ENCODE peak calls at places on chromosomes 12 and 14, in five cellular contexts. Z is K562, H is A549, I is HepG2, R is endothelial cell of umbilical vein. A is an unnamed sample.

GRCh38 chr12:132078190-132078589 is 65.9 kb downstream of the DDX51 start:
- DNase-seq in Z (no peak), H (no peak), I (no peak), R (peak; percentile 96), A (no peak)

GRCh38 chr14:67567654-67568053 is 32.4 kb downstream of the PIGH start:
- DNase-seq in Z (no peak), H (no peak), I (no peak), R (no peak), A (no peak)

GRCh38 chr12:46487567-46488131 is 115.1 kb upstream of the SLC38A2 start:
- DNase-seq in Z (no peak), H (no peak), I (no peak), R (no peak), A (peak; percentile 55)

GRCh38 chr12:14768823-14769405 is 34.4 kb downstream of the WBP11 start:
- DNase-seq in Z (no peak), H (peak; percentile 33), I (no peak), R (no peak), A (no peak)

GRCh38 chr12:56152756-56153137 is 360 bp downstream of the MYL6B start:
- DNase-seq in Z (no peak), H (no peak), I (no peak), R (no peak), A (no peak)

GRCh38 chr14:78782551-78782950 is 612.4 kb downstream of the NRXN3 start:
- DNase-seq in Z (no peak), H (no peak), I (no peak), R (no peak), A (no peak)

GRCh38 chr14:69999246-69999645 is 120.0 kb downstream of the SMOC1 start:
- DNase-seq in Z (no peak), H (peak; percentile 95), I (no peak), R (peak; percentile 77), A (no peak)

GRCh38 chr12:92244036-92244435 is 98.4 kb upstream of the BTG1 start:
- DNase-seq in Z (no peak), H (no peak), I (no peak), R (peak; percentile 74), A (no peak)

GRCh38 chr12:92414383-92415065 is 268.9 kb upstream of the BTG1 start:
- DNase-seq in Z (no peak), H (no peak), I (no peak), R (peak; percentile 7), A (no peak)

GRCh38 chr12:75868501-75868900 is 163.1 kb downstream of the PHLDA1 start:
- DNase-seq in Z (no peak), H (no peak), I (no peak), R (no peak), A (no peak)

GRCh38 chr12:2013527-2014223 is 9.4 kb upstream of the DCP1B start:
- DNase-seq in Z (no peak), H (no peak), I (no peak), R (peak; percentile 44), A (no peak)

GRCh38 chr14:49960453-49960852 is 67.6 kb downstream of the ARF6 start:
- DNase-seq in Z (no peak), H (no peak), I (no peak), R (no peak), A (peak; percentile 46)

GRCh38 chr14:58501214-58501816 is 73.8 kb downstream of the KIAA0586 start:
- DNase-seq in Z (peak; percentile 9), H (peak; percentile 80), I (peak; percentile 54), R (peak; percentile 67), A (peak; percentile 72)

GRCh38 chr14:77052281-77053044 is 24.0 kb upstream of the IRF2BPL start:
- DNase-seq in Z (no peak), H (no peak), I (no peak), R (no peak), A (no peak)

GRCh38 chr14:25049127-25049558 is 804 bp downstream of the STXBP6 start:
- DNase-seq in Z (no peak), H (no peak), I (no peak), R (no peak), A (no peak)

GRCh38 chr12:38386238-38386985 is 69.8 kb downstream of the ALG10B start:
- DNase-seq in Z (no peak), H (peak; percentile 13), I (no peak), R (no peak), A (peak; percentile 22)

GRCh38 chr14:24135834-24136683 is at the start of gene PSME1:
- DNase-seq in Z (peak; percentile 91), H (peak; percentile 86), I (peak; percentile 93), R (peak; percentile 92), A (peak; percentile 92)

GRCh38 chr12:4015225-4016076 is 142.3 kb upstream of the PARP11 start:
- DNase-seq in Z (no peak), H (no peak), I (peak; percentile 100), R (no peak), A (no peak)

GRCh38 chr12:851343-851742 is 98.2 kb downstream of the RAD52 start:
- DNase-seq in Z (no peak), H (no peak), I (no peak), R (peak; percentile 23), A (no peak)

GRCh38 chr14:64053694-64054669 is 201.2 kb downstream of the SYNE2 start:
- DNase-seq in Z (no peak), H (no peak), I (no peak), R (no peak), A (peak; percentile 14)

GRCh38 chr12:19547258-19547657 is 108.0 kb downstream of the AEBP2 start:
- DNase-seq in Z (no peak), H (no peak), I (no peak), R (peak; percentile 85), A (no peak)

GRCh38 chr12:6807170-6807569 is 14.5 kb upstream of the GPR162 start:
- DNase-seq in Z (no peak), H (no peak), I (no peak), R (no peak), A (no peak)

DNA sequence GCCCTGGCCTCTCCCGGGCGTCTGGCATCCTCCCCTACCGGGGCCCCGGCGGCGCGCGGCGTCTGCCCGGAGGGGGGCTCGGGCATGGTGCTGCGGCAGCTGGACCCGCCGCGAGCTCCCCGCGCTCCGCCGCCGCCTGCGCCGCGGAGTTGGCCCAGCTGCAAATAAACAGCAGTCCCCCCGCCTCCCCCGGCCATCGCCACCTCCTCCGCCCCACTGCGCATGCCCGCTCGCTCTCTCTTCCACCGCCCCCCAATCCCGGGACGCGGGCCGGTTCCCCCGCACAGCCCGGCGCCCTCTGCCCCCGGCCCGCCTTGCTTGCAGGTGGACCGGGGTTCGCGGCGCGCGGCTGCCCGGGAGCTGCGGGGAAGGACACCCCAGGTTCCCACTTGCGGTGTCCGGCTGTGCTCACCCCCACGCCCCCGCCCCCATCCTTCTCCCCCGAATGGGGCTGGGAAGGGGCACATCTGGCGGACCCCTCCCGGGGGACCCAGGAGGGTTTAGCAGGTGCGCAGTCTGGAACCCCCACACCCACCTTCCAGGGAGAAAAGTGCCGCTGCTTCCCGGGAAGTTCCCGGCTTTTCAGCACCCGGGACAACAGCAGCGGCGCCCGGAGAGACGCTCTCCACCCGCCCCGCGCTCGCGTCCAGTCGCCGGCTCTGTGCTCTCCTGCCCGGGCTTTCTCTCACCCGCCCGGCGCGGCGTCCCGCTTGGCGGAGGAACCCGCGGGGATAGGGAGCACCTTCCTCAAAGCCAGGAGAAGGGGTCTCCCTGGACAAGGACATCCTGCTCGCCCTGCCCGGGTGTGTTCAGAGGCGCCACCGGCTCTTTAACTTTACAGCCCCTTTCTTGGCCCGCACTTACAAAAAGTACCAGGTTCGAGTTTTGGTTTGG is at the start of gene TMTC1:
- DNase-seq in Z (no peak), H (no peak), I (no peak), R (peak; percentile 69), A (no peak)
- H3K4me3 ChIP-seq in Z (no peak within 1 kb of the TSS), H (peak within 1 kb of the TSS; percentile 78), I (peak within 1 kb of the TSS; percentile 54), R (peak within 1 kb of the TSS; percentile 71), A (no peak within 1 kb of the TSS)

DNA sequence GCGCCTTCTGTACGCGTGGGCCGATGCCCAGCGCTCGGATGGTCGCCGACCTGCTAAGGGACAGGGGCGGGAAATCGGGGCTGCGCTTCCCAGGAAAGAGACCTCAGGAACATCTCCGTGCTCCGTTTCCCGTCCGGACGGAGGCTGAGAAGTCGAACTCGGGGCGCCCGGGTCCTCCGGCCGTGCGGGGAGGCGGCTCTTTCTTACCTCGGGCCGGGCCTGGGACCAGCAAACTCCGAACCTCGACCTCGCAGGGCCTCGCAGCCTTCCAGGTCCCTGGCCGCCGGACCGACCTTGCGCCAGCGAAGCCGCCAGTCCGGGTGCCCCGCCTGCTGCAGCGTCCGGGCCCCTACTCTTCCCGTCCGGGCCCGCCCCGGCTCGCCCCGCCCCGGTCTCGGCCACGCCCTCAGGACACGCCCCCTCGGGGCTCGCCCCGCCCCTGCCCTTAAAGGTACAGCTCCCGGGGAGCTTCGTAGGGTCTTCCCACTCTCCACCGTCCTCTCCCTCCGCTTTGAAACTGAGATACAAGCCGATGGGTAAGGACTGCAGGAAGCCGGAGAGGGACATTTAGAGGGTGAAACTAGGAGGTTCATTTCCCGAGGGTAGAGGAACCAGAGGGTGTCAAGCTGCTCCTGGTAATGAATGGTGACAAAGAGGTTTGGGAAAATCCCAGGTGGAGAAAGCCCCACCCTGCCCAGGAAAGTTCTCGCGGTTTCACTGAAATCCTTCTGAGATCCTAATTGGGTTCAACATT is at the start of gene SLC8B1:
- DNase-seq in Z (peak; percentile 97), H (peak; percentile 83), I (peak; percentile 64), R (peak; percentile 75), A (peak; percentile 91)
- TF ChIP-seq MYC in Z (peak; percentile 10), H (no peak), I (peak; percentile 32), R (no peak), A (peak; percentile 53)

GRCh38 chr14:37600880-37601741 is 5.7 kb downstream of the TTC6 start:
- DNase-seq in Z (no peak), H (no peak), I (no peak), R (no peak), A (no peak)

GRCh38 chr14:37599527-37600368 is 4.3 kb downstream of the TTC6 start:
- DNase-seq in Z (no peak), H (no peak), I (no peak), R (no peak), A (no peak)

GRCh38 chr14:37598085-37598972 is 2.9 kb downstream of the TTC6 start:
- DNase-seq in Z (no peak), H (no peak), I (no peak), R (no peak), A (no peak)

GRCh38 chr14:37597538-37598084 is 2.2 kb downstream of the TTC6 start:
- DNase-seq in Z (no peak), H (peak; percentile 45), I (no peak), R (no peak), A (no peak)

GRCh38 chr14:37598973-37599526 is 3.6 kb downstream of the TTC6 start:
- DNase-seq in Z (no peak), H (no peak), I (no peak), R (no peak), A (no peak)
- H3K4me3 ChIP-seq in Z (no peak overlapping the region), H (no peak overlapping the region), I (no peak overlapping the region), R (no peak overlapping the region), A (no peak overlapping the region)

GRCh38 chr12:120283318-120283717 is 8.4 kb downstream of the RNU4-2 start:
- DNase-seq in Z (no peak), H (no peak), I (no peak), R (no peak), A (no peak)
- TF ChIP-seq MYC in Z (no peak), H (no peak), I (no peak), R (no peak), A (no peak)

DNA sequence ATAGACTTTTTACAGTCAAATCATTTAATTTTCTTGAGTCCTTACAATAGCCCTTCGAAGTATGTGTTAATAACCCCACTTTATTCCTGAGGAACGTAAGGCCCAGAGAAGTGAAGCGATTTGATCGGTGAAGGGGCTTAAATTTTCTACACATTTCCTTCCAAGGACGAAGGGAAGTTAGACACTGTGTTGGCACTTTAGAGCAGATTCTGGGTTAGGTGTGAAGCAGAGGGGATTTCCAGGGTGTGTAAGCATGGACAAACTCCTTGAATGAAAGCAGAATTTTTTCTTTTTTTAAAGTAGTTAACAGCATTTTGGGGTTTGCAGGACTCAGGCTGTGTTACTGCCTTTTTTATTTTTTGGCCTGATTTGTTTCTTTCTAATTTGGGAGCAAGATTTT is 38.9 kb downstream of the PRORP start:
- DNase-seq in Z (no peak), H (peak; percentile 12), I (no peak), R (peak; percentile 28), A (no peak)
- H3K4me3 ChIP-seq in Z (no peak overlapping the region), H (no peak overlapping the region), I (no peak overlapping the region), R (no peak overlapping the region), A (no peak overlapping the region)

GRCh38 chr12:111085100-111085499 is 164.7 kb upstream of the MYL2 start:
- DNase-seq in Z (no peak), H (no peak), I (no peak), R (no peak), A (no peak)
- TF ChIP-seq MYC in Z (no peak), H (no peak), I (no peak), R (no peak), A (no peak)